ENCODE peak calls at places on chromosomes 7 and 10, in five cellular contexts. X, N, Z, J and K are unnamed samples.

GRCh38 chr7:30780909-30781308 is 9.7 kb downstream of the MINDY4 start:
- DNase-seq in J (no peak), Z (no peak), N (no peak), X (no peak), K (no peak)

GRCh38 chr10:45421231-45422097 is 47.4 kb downstream of the ALOX5 start:
- DNase-seq in Z (no peak), J (no peak), X (no peak), N (no peak), K (no peak)

GRCh38 chr7:30470783-30471182 is 7.8 kb downstream of the NOD1 start:
- DNase-seq in X (peak; percentile 88), Z (no peak), N (no peak), J (no peak), K (no peak)

GRCh38 chr7:33130184-33130583 is 820 bp downstream of the BBS9 start:
- DNase-seq in N (no peak), X (peak; percentile 8), Z (no peak), J (no peak), K (peak; percentile 40)

GRCh38 chr10:13404791-13405190 is 56.7 kb upstream of the SEPHS1 start:
- DNase-seq in N (no peak), X (no peak), J (no peak), Z (no peak), K (no peak)

GRCh38 chr10:11424456-11425287 is 186.8 kb downstream of the USP6NL start:
- DNase-seq in J (peak; percentile 68), X (peak; percentile 36), N (peak; percentile 39), Z (peak; percentile 69), K (peak; percentile 67)

GRCh38 chr10:43196981-43197833 is 59.0 kb downstream of the CSGALNACT2 start:
- DNase-seq in J (no peak), N (no peak), Z (peak; percentile 28), X (no peak), K (no peak)

GRCh38 chr7:96388166-96388565 is 66.3 kb upstream of the SLC25A13 start:
- DNase-seq in X (peak; percentile 77), Z (no peak), J (peak; percentile 12), N (no peak), K (no peak)

GRCh38 chr10:120580651-120581259 is 123.7 kb downstream of the PLPP4 start:
- DNase-seq in J (no peak), Z (no peak), N (no peak), X (no peak), K (no peak)

GRCh38 chr10:3196971-3197353 is 24.4 kb upstream of the PITRM1 start:
- DNase-seq in X (no peak), J (no peak), Z (no peak), N (no peak), K (no peak)

GRCh38 chr7:117659453-117660086 is 179.7 kb downstream of the CFTR start:
- DNase-seq in J (no peak), Z (no peak), N (no peak), X (peak; percentile 67), K (no peak)

GRCh38 chr7:35253182-35253679 is 669 bp downstream of the TBX20 start:
- DNase-seq in N (no peak), J (peak; percentile 38), Z (peak; percentile 42), X (no peak), K (peak; percentile 54)

GRCh38 chr10:3825862-3826351 is 40.9 kb upstream of the KLF6 start:
- DNase-seq in X (no peak), J (peak; percentile 59), N (no peak), Z (no peak), K (no peak)

GRCh38 chr7:43112941-43113621 is 634 bp downstream of the HECW1 start:
- DNase-seq in X (peak; percentile 49), J (peak; percentile 26), N (peak; percentile 67), Z (peak; percentile 82), K (peak; percentile 90)

GRCh38 chr7:140059288-140060242 is 3.2 kb downstream of the PARP12 start:
- DNase-seq in J (peak; percentile 57), N (no peak), X (peak; percentile 95), Z (no peak), K (no peak)

GRCh38 chr7:157033483-157034473 is 23.3 kb upstream of the MNX1 start:
- DNase-seq in X (no peak), J (no peak), N (no peak), Z (no peak), K (no peak)

DNA sequence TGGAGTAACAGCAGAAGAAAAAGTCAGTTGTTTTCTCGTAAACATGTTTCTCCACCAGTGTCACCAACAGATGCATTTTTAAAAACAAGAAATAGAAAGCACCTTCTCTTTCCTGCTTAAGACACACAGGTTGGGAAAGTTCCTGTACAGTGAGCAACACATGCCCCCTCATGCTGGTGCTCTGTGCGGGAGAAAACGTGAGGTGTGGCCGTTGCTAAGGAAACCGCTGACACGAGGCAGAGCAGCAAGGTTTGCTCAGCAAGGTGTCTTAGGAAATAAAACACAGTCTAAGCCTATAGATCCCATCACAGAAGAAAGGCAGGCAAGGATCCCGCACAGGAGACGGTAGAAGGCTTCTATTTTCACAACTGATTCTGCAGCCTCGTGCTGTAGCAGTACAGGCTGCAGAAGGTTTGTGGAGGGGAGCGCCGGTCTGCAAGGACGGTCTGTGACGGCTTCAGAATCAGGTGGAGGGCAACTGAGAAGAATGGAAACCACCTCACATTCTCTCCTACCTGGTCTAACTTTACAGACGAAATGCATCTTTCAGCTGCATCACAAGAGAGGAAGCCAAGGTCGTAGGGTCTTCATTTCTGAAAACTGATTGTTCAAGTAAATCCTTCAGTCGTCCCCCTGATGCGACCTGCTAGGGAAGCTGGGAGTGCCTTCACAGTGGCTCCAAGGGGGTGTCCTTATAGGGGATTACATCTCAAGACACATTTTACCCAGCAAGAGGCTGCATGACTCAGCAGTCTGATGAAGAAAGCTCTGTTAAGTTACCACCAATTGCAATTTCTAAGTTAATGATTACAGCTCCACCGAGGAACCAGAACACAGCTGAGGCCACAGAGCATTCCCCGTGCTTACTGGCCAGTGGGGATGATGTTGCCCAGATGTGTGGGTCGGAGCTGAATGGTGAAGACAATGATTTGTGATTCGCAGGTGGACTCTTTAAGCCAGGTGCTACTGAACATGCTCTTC is 150.7 kb upstream of the KLF14 start:
- DNase-seq in J (peak; percentile 91), X (no peak), Z (no peak), N (no peak), K (no peak)
- H2AK5ac ChIP-seq in J (no peak overlapping the region), X (peak overlapping the region; percentile 57), Z (no peak overlapping the region), N (no peak overlapping the region), K (no peak overlapping the region)

GRCh38 chr7:130272456-130273080 is 5.9 kb downstream of the CPA2 start:
- DNase-seq in Z (peak; percentile 58), N (no peak), J (peak; percentile 17), X (no peak), K (no peak)

GRCh38 chr7:130273863-130274262 is 7.2 kb downstream of the CPA2 start:
- DNase-seq in N (no peak), X (peak; percentile 68), J (peak; percentile 4), Z (no peak), K (peak; percentile 58)

GRCh38 chr7:130270947-130271790 is 4.5 kb downstream of the CPA2 start:
- DNase-seq in X (no peak), Z (no peak), N (no peak), J (no peak), K (no peak)

GRCh38 chr7:130274983-130275649 is 8.5 kb downstream of the CPA2 start:
- DNase-seq in Z (peak; percentile 53), N (no peak), X (no peak), J (no peak), K (peak; percentile 40)

GRCh38 chr7:130273081-130273699 is 6.5 kb downstream of the CPA2 start:
- DNase-seq in N (peak; percentile 95), J (peak; percentile 6), X (peak; percentile 48), Z (peak; percentile 93), K (peak; percentile 99)
- H2AK5ac ChIP-seq in N (no peak overlapping the region), J (no peak overlapping the region), X (no peak overlapping the region), Z (peak overlapping the region; percentile 9), K (no peak overlapping the region)

GRCh38 chr10:71530781-71531180 is 134.1 kb downstream of the CDH23 start:
- DNase-seq in N (no peak), J (no peak), X (no peak), Z (no peak), K (no peak)
- H2AK5ac ChIP-seq in N (peak overlapping the region; percentile 20), J (no peak overlapping the region), X (no peak overlapping the region), Z (no peak overlapping the region), K (no peak overlapping the region)

DNA sequence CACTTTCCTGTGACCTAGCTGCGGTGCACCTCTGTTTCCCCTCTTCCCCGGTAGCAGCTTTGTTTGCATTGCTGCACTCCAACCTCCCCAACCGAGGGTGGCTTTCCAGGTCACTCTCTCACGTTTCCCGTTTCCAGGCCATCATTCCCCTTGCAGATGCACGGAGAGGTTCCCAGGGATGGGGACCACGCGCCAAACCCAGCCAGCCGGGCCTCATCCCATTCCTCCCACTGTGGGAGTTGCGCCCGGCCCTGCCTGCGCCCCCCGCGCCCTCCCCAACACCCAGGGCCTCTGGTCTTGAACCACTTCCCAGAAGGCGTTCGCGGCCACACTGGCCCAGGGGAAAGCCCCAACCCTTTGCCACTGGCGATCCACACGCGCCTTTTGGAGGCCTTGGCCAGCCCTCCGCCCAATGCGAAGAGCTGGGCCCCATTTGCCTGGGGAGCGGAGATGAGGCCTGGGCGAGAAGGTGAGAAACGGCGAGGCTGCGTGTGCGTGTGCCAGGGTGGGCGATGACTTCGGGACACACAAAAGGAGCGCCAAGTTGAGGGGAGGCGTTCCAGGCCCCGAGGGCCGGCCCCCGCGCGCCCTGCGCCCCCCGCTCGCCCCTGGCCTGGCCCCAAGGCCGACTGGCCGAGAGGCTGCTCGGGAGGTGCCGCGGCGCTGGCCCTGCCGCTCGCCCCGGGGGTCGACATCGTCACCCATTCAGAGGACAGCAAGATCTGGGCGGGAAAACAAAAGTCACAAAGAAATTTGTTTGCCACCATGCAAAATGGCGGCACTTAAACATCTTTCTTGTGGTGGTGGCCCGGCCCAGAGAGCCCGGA is 15.9 kb downstream of the SKIDA1 start:
- DNase-seq in J (peak; percentile 25), Z (no peak), X (no peak), N (no peak), K (peak; percentile 89)
- H2AK5ac ChIP-seq in J (peak overlapping the region; percentile 44), Z (peak overlapping the region; percentile 89), X (no peak overlapping the region), N (peak overlapping the region; percentile 99), K (peak overlapping the region; percentile 40)

GRCh38 chr7:74275401-74275881 is 13.8 kb upstream of the CLIP2 start:
- DNase-seq in Z (peak; percentile 81), N (no peak), J (peak; percentile 49), X (no peak), K (peak; percentile 74)
- H2AK5ac ChIP-seq in Z (no peak overlapping the region), N (peak overlapping the region; percentile 99), J (no peak overlapping the region), X (peak overlapping the region; percentile 91), K (no peak overlapping the region)

GRCh38 chr7:102080003-102080361 is 206.7 kb upstream of the SH2B2 start:
- DNase-seq in N (no peak), X (no peak), J (no peak), Z (no peak), K (no peak)

GRCh38 chr7:102079140-102080002 is 207.3 kb upstream of the SH2B2 start:
- DNase-seq in N (no peak), J (peak; percentile 50), X (no peak), Z (no peak), K (no peak)

GRCh38 chr7:102081244-102081627 is 205.4 kb upstream of the SH2B2 start:
- DNase-seq in Z (no peak), J (no peak), X (no peak), N (no peak), K (no peak)

GRCh38 chr7:102082693-102083385 is 203.8 kb upstream of the SH2B2 start:
- DNase-seq in J (peak; percentile 76), X (peak; percentile 23), N (no peak), Z (no peak), K (no peak)

GRCh38 chr7:102080371-102081243 is 206.1 kb upstream of the SH2B2 start:
- DNase-seq in X (no peak), J (no peak), N (no peak), Z (no peak), K (no peak)
- H2AK5ac ChIP-seq in X (no peak overlapping the region), J (no peak overlapping the region), N (no peak overlapping the region), Z (no peak overlapping the region), K (no peak overlapping the region)